ENCODE peak calls at places on chromosomes 12 and 14, in nine cellular contexts. Y, U, X, R, D, Z, I, K and Q are unnamed samples. For H3K9me3, the result is how much of the 10 kb centered on the place peaks cover.

GRCh38 chr12:19068137-19068536 is 61.4 kb upstream of the PLEKHA5 start:
- DNase-seq in K (no peak), D (no peak), R (no peak), U (no peak), I (no peak), Z (no peak), X (no peak), Y (no peak), Q (no peak)

GRCh38 chr14:89276424-89276975 is 140.5 kb downstream of the FOXN3 start:
- DNase-seq in K (peak), Z (no peak), X (peak), I (no peak), D (no peak), R (no peak), Y (no peak), U (no peak), Q (no peak)

GRCh38 chr14:75452900-75453816 is 25.3 kb downstream of the JDP2 start:
- DNase-seq in K (peak), Z (peak), I (peak), X (peak), U (no peak), Y (peak), D (peak), R (peak), Q (peak)

GRCh38 chr12:49261726-49262125 is 3.2 kb upstream of the TUBA1C start:
- DNase-seq in Y (no peak), U (no peak), X (no peak), Z (no peak), R (no peak), K (peak), D (no peak), I (no peak), Q (no peak)

GRCh38 chr14:94041551-94042346 is 15.6 kb downstream of the OTUB2 start:
- DNase-seq in Z (peak), R (no peak), X (no peak), U (peak), K (peak), Y (no peak), I (no peak), D (peak), Q (no peak)

GRCh38 chr12:54033106-54033979 is 493 bp downstream of the HOXC5 start:
- DNase-seq in R (peak), X (no peak), D (peak), Y (no peak), Z (peak), K (no peak), U (peak), I (peak), Q (peak)

GRCh38 chr12:2094597-2094996 is 41.8 kb downstream of the CACNA1C start:
- DNase-seq in D (no peak), U (no peak), I (no peak), R (no peak), X (no peak), Z (no peak), Y (no peak), K (peak), Q (no peak)

GRCh38 chr12:113271853-113272561 is 50.7 kb downstream of the TPCN1 start:
- DNase-seq in I (peak), Z (peak), D (peak), U (peak), K (peak), R (no peak), Y (peak), X (peak), Q (peak)

GRCh38 chr12:113048716-113049127 is 7.8 kb upstream of the DTX1 start:
- DNase-seq in X (peak), D (peak), Z (peak), K (peak), R (peak), U (peak), Y (no peak), I (no peak), Q (no peak)

GRCh38 chr14:60294670-60295069 is 45.6 kb downstream of the PPM1A start:
- DNase-seq in K (no peak), X (no peak), U (no peak), D (no peak), Z (no peak), I (no peak), R (no peak), Y (no peak), Q (no peak)

GRCh38 chr12:70402597-70402996 is 36.5 kb downstream of the KCNMB4 start:
- DNase-seq in X (no peak), Z (no peak), R (no peak), K (no peak), I (no peak), U (no peak), Y (no peak), D (no peak), Q (no peak)

GRCh38 chr14:60646202-60646886 is 2.9 kb downstream of the SIX1 start:
- DNase-seq in K (no peak), U (no peak), X (no peak), I (no peak), Z (no peak), Y (no peak), D (no peak), R (no peak), Q (no peak)

GRCh38 chr12:85036241-85036707 is at the start of the genes LRRIQ1 and TSPAN19:
- DNase-seq in Y (peak), U (peak), X (peak), I (peak), Z (peak), D (peak), R (peak), K (peak), Q (peak)

GRCh38 chr12:28782812-28783211 is 366.3 kb upstream of the FAR2 start:
- DNase-seq in D (no peak), R (no peak), Z (no peak), X (no peak), K (no peak), I (no peak), Y (no peak), U (no peak), Q (no peak)

GRCh38 chr14:76023757-76024156 is 38.2 kb downstream of the IFT43 start:
- DNase-seq in D (no peak), X (no peak), I (no peak), R (no peak), Z (no peak), U (no peak), K (no peak), Y (no peak), Q (no peak)

DNA sequence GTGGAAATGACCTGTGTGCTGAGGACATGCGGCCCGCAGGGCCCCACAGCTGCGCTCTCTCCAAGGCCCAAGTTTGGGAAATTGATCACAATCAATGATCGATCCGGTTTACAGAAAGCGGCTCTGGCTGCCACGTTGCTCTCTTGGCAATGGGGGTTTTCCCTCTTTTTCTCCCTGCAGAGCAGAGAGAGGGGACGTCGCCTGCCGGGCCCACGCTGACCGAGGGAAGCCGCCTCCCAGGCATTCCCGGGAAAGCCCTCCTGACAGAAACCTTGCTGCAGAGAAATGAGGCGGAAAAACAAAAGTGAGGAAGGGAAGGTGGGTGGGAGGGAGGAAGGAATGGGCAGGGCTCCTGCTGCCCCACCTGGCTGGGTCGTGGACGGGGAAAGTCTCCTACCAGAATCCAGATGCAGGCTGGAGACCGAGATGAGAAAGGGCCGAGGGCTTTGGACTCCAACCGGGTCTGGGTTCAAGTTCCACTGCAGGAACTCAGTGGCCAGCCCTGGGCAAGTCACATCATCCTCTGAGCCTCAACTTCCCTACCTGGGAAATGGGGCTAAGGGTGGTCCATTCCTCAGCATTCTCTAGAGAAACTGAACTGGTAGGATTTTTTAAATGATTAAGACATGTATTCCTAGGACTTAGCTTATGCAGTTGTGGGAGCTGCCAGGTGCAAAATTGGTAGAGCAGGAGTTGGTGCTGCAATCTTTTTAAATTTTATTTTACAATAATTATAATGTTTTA is 75.5 kb downstream of the PHETA1 start:
- DNase-seq in K (no peak), U (no peak), X (no peak), I (no peak), D (no peak), Y (no peak), Z (no peak), R (no peak), Q (no peak)
- TF ChIP-seq POLR2A in K (no peak), U (no peak), X (no peak), I (no peak), D (no peak), Y (no peak), Z (no peak), R (no peak), Q (no peak)

DNA sequence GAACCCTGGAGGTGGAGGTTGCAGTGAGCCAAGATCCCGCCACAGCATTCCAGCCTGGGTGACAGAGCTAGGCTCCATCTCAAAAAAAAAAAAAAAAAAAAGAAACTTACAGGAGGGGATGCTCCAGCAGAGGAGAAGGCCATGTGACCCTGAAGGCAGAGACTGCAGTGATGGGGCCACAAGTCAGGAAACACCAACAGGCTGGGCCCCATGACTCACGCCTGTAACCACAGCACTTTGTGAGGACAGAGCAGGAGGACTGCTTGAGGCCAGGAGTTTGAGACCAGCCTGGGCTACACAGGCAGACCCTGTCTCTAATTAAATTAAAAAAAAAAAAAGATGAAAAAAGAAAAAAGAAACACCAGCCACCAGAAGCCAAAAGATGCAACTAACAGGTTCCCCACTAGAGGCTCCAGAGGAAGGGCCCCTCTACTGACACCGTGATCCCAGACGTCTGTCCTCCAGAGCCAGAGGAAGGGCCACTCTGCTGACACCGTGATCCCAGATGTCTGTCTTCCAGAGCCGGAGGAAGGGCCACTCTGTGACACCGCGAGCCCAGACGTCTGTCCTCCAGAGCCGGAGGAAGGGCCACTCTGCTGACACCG is 9.1 kb upstream of the GLT1D1 start:
- DNase-seq in K (no peak), R (no peak), I (no peak), Z (no peak), D (peak), X (no peak), U (no peak), Y (no peak), Q (no peak)
- H3K9me3 ChIP-seq in K (under half), R (under half), I (under half), Z (under half), D (under half), X (under half), U (under half), Y (under half), Q (under half)

DNA sequence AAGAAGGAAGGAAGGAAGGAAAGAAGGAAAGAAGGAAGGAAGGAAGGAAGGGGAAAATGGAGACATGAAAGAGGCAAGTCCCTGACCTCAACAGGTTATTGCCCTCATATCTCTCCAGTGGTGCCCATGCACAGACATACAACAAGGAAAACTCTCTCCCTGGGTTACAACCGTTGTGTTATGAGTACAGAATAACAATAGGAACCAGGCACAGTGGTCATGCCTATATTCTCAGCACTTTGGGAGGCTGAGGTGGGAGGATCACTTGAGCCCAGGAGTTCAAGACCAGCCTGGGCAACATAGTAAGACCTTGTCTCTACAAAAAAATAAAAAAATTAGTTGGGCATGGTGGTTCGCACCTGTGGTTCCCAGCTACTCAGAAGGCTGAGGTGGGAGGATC is 139.4 kb upstream of the HMGA2 start:
- DNase-seq in D (no peak), K (no peak), Y (no peak), R (no peak), X (no peak), U (no peak), Z (no peak), I (no peak), Q (no peak)
- TF ChIP-seq POLR2A in D (no peak), K (no peak), Y (no peak), R (no peak), X (no peak), U (no peak), Z (no peak), I (no peak), Q (no peak)

DNA sequence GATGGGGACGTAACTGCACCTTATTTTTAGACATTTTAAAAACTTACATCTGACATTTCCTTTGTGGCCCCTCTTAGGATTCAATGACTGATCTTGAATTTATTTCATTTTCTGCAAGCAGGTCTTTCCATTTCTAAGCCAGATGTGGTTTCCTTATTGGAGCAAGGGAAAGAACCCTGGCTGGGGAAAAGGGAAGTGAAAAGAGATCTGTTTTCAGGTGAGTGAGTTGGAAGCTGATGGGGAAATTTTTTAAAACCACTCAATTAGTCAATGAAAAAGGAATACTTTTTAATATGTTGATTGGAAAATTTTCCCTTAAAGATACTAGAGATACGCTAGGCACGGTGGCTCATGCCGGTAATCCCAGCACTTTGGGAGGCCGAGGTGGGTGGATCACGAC is 2.6 kb downstream of the ZNF140 start:
- DNase-seq in I (no peak), D (no peak), U (no peak), Y (no peak), K (no peak), X (no peak), Z (no peak), R (no peak), Q (no peak)
- H3K9me3 ChIP-seq in I (half or more), D (half or more), U (half or more), Y (half or more), K (half or more), X (half or more), Z (under half), R (half or more), Q (half or more)

DNA sequence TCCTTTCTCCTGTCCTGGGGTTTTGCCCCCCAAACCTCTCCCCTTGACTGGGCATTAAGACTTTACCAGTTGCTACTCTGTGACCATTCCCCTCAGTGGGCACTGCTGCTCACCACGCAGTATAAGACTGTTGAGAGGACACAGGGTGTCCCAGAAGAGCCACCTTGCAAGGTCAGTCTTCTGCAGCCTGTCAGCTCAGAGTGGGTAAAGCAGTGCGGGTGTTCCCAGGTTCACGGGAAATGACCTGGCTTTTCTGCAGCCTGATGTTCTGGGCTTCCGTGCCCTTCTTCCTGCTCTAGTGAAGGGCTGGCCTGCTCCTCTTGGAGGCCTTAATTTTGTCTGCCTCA is 34.2 kb downstream of the KCNA1 start:
- DNase-seq in R (no peak), D (no peak), I (no peak), K (no peak), Y (no peak), Z (no peak), U (no peak), X (no peak), Q (no peak)
- TF ChIP-seq POLR2A in R (no peak), D (no peak), I (no peak), K (no peak), Y (no peak), Z (no peak), U (no peak), X (no peak), Q (no peak)

GRCh38 chr12:116633515-116633914 is 74.3 kb downstream of the MAP1LC3B2 start:
- DNase-seq in I (no peak), U (no peak), K (no peak), X (no peak), Y (no peak), Z (no peak), R (no peak), D (no peak), Q (no peak)
- H3K9me3 ChIP-seq in I (under half), U (under half), K (under half), X (under half), Y (under half), Z (under half), R (under half), D (under half), Q (under half)